ENCODE peak calls at places on chromosomes 3 and 15, in six cellular contexts. U, C, Y, B, A and R are unnamed samples.

GRCh38 chr3:33003308-33003707 is 51.9 kb downstream of the CCR4 start:
- DNase-seq in U (no peak), Y (no peak), B (no peak), C (no peak), A (no peak), R (no peak)

GRCh38 chr3:22981176-22981575 is 222.0 kb upstream of the UBE2E2 start:
- DNase-seq in B (peak; percentile 37), U (no peak), Y (no peak), C (no peak), A (no peak), R (no peak)

GRCh38 chr3:55668359-55668758 is 181.3 kb upstream of the WNT5A start:
- DNase-seq in C (no peak), U (no peak), B (no peak), Y (no peak), A (no peak), R (no peak)

GRCh38 chr3:105965384-105965783 is 96.6 kb upstream of the CBLB start:
- DNase-seq in A (no peak), C (no peak), U (no peak), Y (no peak), B (peak; percentile 81), R (no peak)

GRCh38 chr15:34214135-34214534 is 4.2 kb upstream of the KATNBL1 start:
- DNase-seq in U (no peak), C (no peak), A (no peak), B (no peak), Y (no peak), R (no peak)

GRCh38 chr3:89360155-89360554 is 252.7 kb downstream of the EPHA3 start:
- DNase-seq in A (no peak), Y (no peak), U (no peak), C (no peak), B (peak; percentile 36), R (no peak)

GRCh38 chr15:58038426-58039106 is 26.9 kb downstream of the ALDH1A2 start:
- DNase-seq in C (no peak), A (no peak), U (peak; percentile 52), Y (no peak), B (peak; percentile 68), R (no peak)

GRCh38 chr3:14138109-14138877 is 13.4 kb downstream of the TMEM43 start:
- DNase-seq in U (no peak), B (no peak), C (no peak), Y (no peak), A (no peak), R (no peak)

GRCh38 chr15:60751985-60752952 is 273.3 kb upstream of the ICE2 start:
- DNase-seq in A (no peak), C (peak; percentile 67), U (peak; percentile 35), B (peak; percentile 90), Y (no peak), R (no peak)

GRCh38 chr15:57903626-57904025 is 161.9 kb downstream of the ALDH1A2 start:
- DNase-seq in A (no peak), U (no peak), C (no peak), B (peak; percentile 17), Y (no peak), R (no peak)

GRCh38 chr3:187150186-187150585 is 10.9 kb upstream of the RPL39L start:
- DNase-seq in A (no peak), Y (no peak), C (no peak), U (no peak), B (no peak), R (no peak)

GRCh38 chr3:192772495-192772894 is 45.2 kb upstream of the FGF12 start:
- DNase-seq in U (peak; percentile 35), A (no peak), Y (no peak), C (peak; percentile 54), B (peak; percentile 34), R (no peak)

GRCh38 chr3:136380530-136380929 is 130.4 kb downstream of the PCCB start:
- DNase-seq in A (no peak), C (no peak), U (no peak), Y (no peak), B (peak; percentile 28), R (no peak)

GRCh38 chr3:66182228-66182627 is 38.6 kb upstream of the SLC25A26 start:
- DNase-seq in U (no peak), A (no peak), Y (no peak), B (no peak), C (no peak), R (no peak)

GRCh38 chr15:59410448-59410896 is 27.5 kb upstream of the FAM81A start:
- DNase-seq in B (peak; percentile 12), U (peak; percentile 51), A (no peak), Y (no peak), C (no peak), R (no peak)

GRCh38 chr3:159761377-159761776 is 227.3 kb upstream of the IL12A start:
- DNase-seq in B (peak; percentile 49), A (no peak), C (peak; percentile 70), U (peak; percentile 44), Y (no peak), R (no peak)

GRCh38 chr3:10917176-10917575 is 75.4 kb upstream of the SLC6A1 start:
- DNase-seq in Y (no peak), A (no peak), C (no peak), B (no peak), U (no peak), R (no peak)

GRCh38 chr3:8968375-8968882 is 5.2 kb upstream of the RAD18 start:
- DNase-seq in U (no peak), C (no peak), Y (no peak), A (no peak), B (no peak), R (no peak)

GRCh38 chr3:45552031-45552772 is 42.3 kb upstream of the LIMD1 start:
- DNase-seq in U (no peak), B (peak; percentile 5), C (no peak), A (no peak), Y (no peak), R (no peak)

GRCh38 chr3:140580746-140581145 is 97.1 kb upstream of the TRIM42 start:
- DNase-seq in C (no peak), Y (no peak), B (no peak), U (no peak), A (no peak), R (no peak)

GRCh38 chr15:45091161-45091560 is 22.8 kb downstream of the DUOX2 start:
- DNase-seq in C (no peak), U (no peak), Y (no peak), A (no peak), B (peak; percentile 65), R (no peak)

GRCh38 chr3:72582211-72582878 is 265.9 kb downstream of the SHQ1 start:
- DNase-seq in Y (no peak), U (no peak), B (no peak), A (no peak), C (no peak), R (no peak)
- H3K27me3 ChIP-seq in Y (no peaks in the 10 kb centered on the region), U (no peaks in the 10 kb centered on the region), B (no peaks in the 10 kb centered on the region), A (no peaks in the 10 kb centered on the region), C (no peaks in the 10 kb centered on the region), R (no peaks in the 10 kb centered on the region)

GRCh38 chr3:30628188-30628930 is 22.0 kb downstream of the TGFBR2 start:
- DNase-seq in C (no peak), Y (no peak), B (no peak), U (no peak), A (no peak), R (no peak)

GRCh38 chr3:30630238-30631030 is 24.0 kb downstream of the TGFBR2 start:
- DNase-seq in B (no peak), C (no peak), Y (no peak), A (no peak), U (no peak), R (no peak)

GRCh38 chr3:30629736-30630135 is 23.3 kb downstream of the TGFBR2 start:
- DNase-seq in C (no peak), B (no peak), U (no peak), A (no peak), Y (no peak), R (no peak)

GRCh38 chr3:30631237-30631961 is 25.0 kb downstream of the TGFBR2 start:
- DNase-seq in Y (no peak), A (no peak), B (peak; percentile 66), U (no peak), C (no peak), R (peak; percentile 35)

GRCh38 chr3:30628931-30629590 is 22.7 kb downstream of the TGFBR2 start:
- DNase-seq in A (no peak), B (peak; percentile 58), U (no peak), Y (no peak), C (no peak), R (no peak)
- H3K27ac ChIP-seq in A (peak overlapping the region; percentile 100), B (peak overlapping the region; percentile 9), U (peak overlapping the region; percentile 67), Y (peak overlapping the region; percentile 63), C (peak overlapping the region; percentile 92), R (peak overlapping the region; percentile 90)

GRCh38 chr3:183745300-183746098 is 47.9 kb downstream of the YEATS2 start:
- DNase-seq in U (no peak), A (no peak), C (no peak), Y (no peak), B (peak; percentile 45), R (no peak)

GRCh38 chr3:183743231-183743630 is 45.6 kb downstream of the YEATS2 start:
- DNase-seq in C (no peak), Y (no peak), U (no peak), A (no peak), B (no peak), R (no peak)
- TF ChIP-seq CTCF in C (no peak), Y (no peak), U (no peak), A (no peak), B (no peak), R (no peak)

DNA sequence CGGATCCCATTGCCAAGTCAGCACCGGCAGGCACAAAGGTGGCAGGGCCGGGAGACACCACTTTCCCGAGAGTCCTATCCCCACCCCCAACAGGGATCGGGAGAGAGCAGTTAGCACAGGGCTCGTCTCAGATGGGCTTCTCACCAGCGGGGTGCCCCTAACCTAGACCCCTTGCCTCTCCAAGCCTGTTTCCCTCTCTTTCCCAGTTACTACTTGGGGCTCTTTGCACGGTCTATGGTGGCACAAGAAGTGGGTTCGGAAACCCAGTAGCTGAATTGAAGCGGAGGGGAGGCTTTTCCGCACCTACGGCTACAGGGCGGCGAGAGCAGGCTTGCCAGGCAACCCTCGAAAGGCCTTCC is 383 bp upstream of the EFCC1 start:
- DNase-seq in B (no peak), A (no peak), C (no peak), Y (no peak), U (no peak), R (no peak)
- H3K27me3 ChIP-seq in B (peaks cover 92% of the 10 kb centered on the region), A (peaks cover 50% of the 10 kb centered on the region), C (peaks cover 49% of the 10 kb centered on the region), Y (no peaks in the 10 kb centered on the region), U (peaks cover 7% of the 10 kb centered on the region), R (peaks cover 35% of the 10 kb centered on the region)

DNA sequence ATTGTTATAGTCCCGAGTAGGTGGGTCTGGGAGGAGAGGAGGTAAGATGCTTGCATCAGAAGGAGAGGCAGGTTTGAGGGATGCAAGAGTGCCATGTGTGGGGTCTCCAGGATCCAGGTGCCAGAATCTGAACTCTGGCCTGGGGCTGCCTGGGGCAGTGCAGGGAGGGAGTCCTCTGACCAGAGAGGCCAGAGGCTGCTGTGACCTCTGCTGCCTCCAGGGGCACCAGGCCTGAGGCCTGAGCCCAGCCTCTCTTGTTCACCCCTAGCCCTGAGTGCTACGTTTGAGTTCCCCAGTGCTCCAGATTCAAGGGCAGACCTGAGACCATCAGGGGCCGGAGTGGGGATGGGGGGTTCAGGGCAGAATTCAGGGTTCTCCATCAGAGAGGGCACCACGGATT is 7.4 kb downstream of the SLC38A3 start:
- DNase-seq in A (no peak), C (no peak), B (no peak), U (no peak), Y (no peak), R (no peak)
- H3K27ac ChIP-seq in A (no peak overlapping the region), C (no peak overlapping the region), B (no peak overlapping the region), U (no peak overlapping the region), Y (no peak overlapping the region), R (no peak overlapping the region)